ENCODE peak calls at places on chromosomes 4 and X, in ten cellular contexts. W, Q, M, S, I, U, C, Y, E and T are unnamed samples.

GRCh38 chr4:80172203-80172602 is 25.1 kb upstream of the PRDM8 start:
- DNase-seq in I (no peak), W (no peak), M (no peak), E (no peak), C (no peak), Q (no peak), U (no peak), S (no peak), Y (no peak), T (no peak)

GRCh38 chrX:111259559-111259958 is 10.7 kb downstream of the CAPN6 start:
- DNase-seq in Q (no peak), Y (no peak), M (no peak), E (no peak), I (no peak), C (no peak), W (no peak), S (no peak), U (no peak), T (no peak)

GRCh38 chrX:100424012-100424411 is 13.9 kb upstream of the PCDH19 start:
- DNase-seq in E (peak; percentile 15), S (no peak), W (no peak), I (no peak), U (no peak), Q (no peak), Y (no peak), M (no peak), C (no peak), T (no peak)

GRCh38 chr4:100936676-100937390 is 410.5 kb downstream of the PPP3CA start:
- DNase-seq in I (no peak), Q (no peak), E (no peak), U (no peak), M (no peak), S (no peak), C (no peak), Y (no peak), W (no peak), T (no peak)

GRCh38 chrX:107559506-107559905 is 68.8 kb upstream of the PRPS1 start:
- DNase-seq in U (no peak), S (no peak), Q (no peak), I (no peak), E (no peak), M (no peak), Y (no peak), C (no peak), W (no peak), T (no peak)

GRCh38 chr4:105767579-105767978 is 59.0 kb downstream of the GSTCD start:
- DNase-seq in Q (no peak), I (peak; percentile 47), Y (no peak), E (no peak), C (no peak), W (no peak), M (no peak), S (no peak), U (no peak), T (no peak)

GRCh38 chrX:42246814-42247213 is 323.5 kb upstream of the CASK start:
- DNase-seq in I (peak; percentile 27), Y (no peak), W (no peak), E (peak; percentile 15), U (no peak), S (no peak), C (no peak), Q (no peak), M (no peak), T (no peak)

GRCh38 chr4:70505152-70505748 is 13.1 kb upstream of the AMTN start:
- DNase-seq in Y (peak; percentile 8), S (peak; percentile 6), Q (peak; percentile 18), I (peak; percentile 26), C (peak; percentile 13), M (peak; percentile 42), U (peak; percentile 37), E (peak; percentile 75), W (peak; percentile 17), T (peak; percentile 23)

GRCh38 chr4:156475322-156475721 is 496.3 kb downstream of the PDGFC start:
- DNase-seq in E (peak; percentile 89), S (no peak), W (no peak), I (peak; percentile 64), Y (peak; percentile 29), U (no peak), C (no peak), M (peak; percentile 42), Q (no peak), T (peak; percentile 33)

GRCh38 chr4:81722229-81722900 is 250.7 kb upstream of the RASGEF1B start:
- DNase-seq in M (no peak), E (no peak), S (no peak), Q (no peak), U (no peak), Y (peak; percentile 27), I (no peak), C (no peak), W (no peak), T (no peak)